ENCODE peak calls at places on chromosomes 1 and 21, in nine cellular contexts. One of them, this sample, is unnamed.

GRCh38 chr1:185565314-185565713 is 168.9 kb upstream of the HMCN1 start:
- DNase-seq in ascending aorta: no peak
- DNase-seq in activated effector memory CD4-positive, alpha-beta T cell treated with Interleukin-2 at 50 U/mL for 16 hours: no peak
- DNase-seq in NCI-H1417: peak
- DNase-seq in Kasumi-1: no peak
- DNase-seq in NCI-H446 treated with DMSO at 0.1 percent for 48 hours: no peak
- DNase-seq in stimulated activated CD8-positive, alpha-beta memory T cell treated with anti-CD3 and anti-CD28 coated beads, Interleukin-2, amount 100 ng/mL, for 48 hours: no peak
- DNase-seq in ELR: peak
- DNase-seq in Calu3: peak
- DNase-seq in this sample: no peak

GRCh38 chr21:33767236-33767635 is 124.9 kb downstream of the ITSN1 start:
- DNase-seq in ascending aorta: no peak
- DNase-seq in activated effector memory CD4-positive, alpha-beta T cell treated with Interleukin-2 at 50 U/mL for 16 hours: no peak
- DNase-seq in NCI-H1417: no peak
- DNase-seq in Kasumi-1: no peak
- DNase-seq in NCI-H446 treated with DMSO at 0.1 percent for 48 hours: no peak
- DNase-seq in stimulated activated CD8-positive, alpha-beta memory T cell treated with anti-CD3 and anti-CD28 coated beads, Interleukin-2, amount 100 ng/mL, for 48 hours: no peak
- DNase-seq in ELR: peak
- DNase-seq in Calu3: no peak
- DNase-seq in this sample: no peak

GRCh38 chr1:12604114-12604874 is 13.7 kb downstream of the DHRS3 start:
- DNase-seq in ascending aorta: no peak
- DNase-seq in activated effector memory CD4-positive, alpha-beta T cell treated with Interleukin-2 at 50 U/mL for 16 hours: peak
- DNase-seq in NCI-H1417: no peak
- DNase-seq in Kasumi-1: peak
- DNase-seq in NCI-H446 treated with DMSO at 0.1 percent for 48 hours: no peak
- DNase-seq in stimulated activated CD8-positive, alpha-beta memory T cell treated with anti-CD3 and anti-CD28 coated beads, Interleukin-2, amount 100 ng/mL, for 48 hours: peak
- DNase-seq in ELR: peak
- DNase-seq in Calu3: peak
- DNase-seq in this sample: peak

GRCh38 chr1:77671836-77672235 is 10.6 kb downstream of the ZZZ3 start:
- DNase-seq in ascending aorta: no peak
- DNase-seq in activated effector memory CD4-positive, alpha-beta T cell treated with Interleukin-2 at 50 U/mL for 16 hours: no peak
- DNase-seq in NCI-H1417: no peak
- DNase-seq in Kasumi-1: no peak
- DNase-seq in NCI-H446 treated with DMSO at 0.1 percent for 48 hours: no peak
- DNase-seq in stimulated activated CD8-positive, alpha-beta memory T cell treated with anti-CD3 and anti-CD28 coated beads, Interleukin-2, amount 100 ng/mL, for 48 hours: no peak
- DNase-seq in ELR: peak
- DNase-seq in Calu3: no peak
- DNase-seq in this sample: no peak

GRCh38 chr1:218364028-218364710 is 19.0 kb downstream of the TGFB2 start:
- DNase-seq in ascending aorta: no peak
- DNase-seq in activated effector memory CD4-positive, alpha-beta T cell treated with Interleukin-2 at 50 U/mL for 16 hours: no peak
- DNase-seq in NCI-H1417: no peak
- DNase-seq in Kasumi-1: no peak
- DNase-seq in NCI-H446 treated with DMSO at 0.1 percent for 48 hours: no peak
- DNase-seq in stimulated activated CD8-positive, alpha-beta memory T cell treated with anti-CD3 and anti-CD28 coated beads, Interleukin-2, amount 100 ng/mL, for 48 hours: no peak
- DNase-seq in ELR: no peak
- DNase-seq in Calu3: no peak
- DNase-seq in this sample: no peak

GRCh38 chr1:174894087-174894768 is 105.5 kb upstream of the CACYBP start:
- DNase-seq in ascending aorta: no peak
- DNase-seq in activated effector memory CD4-positive, alpha-beta T cell treated with Interleukin-2 at 50 U/mL for 16 hours: no peak
- DNase-seq in NCI-H1417: no peak
- DNase-seq in Kasumi-1: no peak
- DNase-seq in NCI-H446 treated with DMSO at 0.1 percent for 48 hours: no peak
- DNase-seq in stimulated activated CD8-positive, alpha-beta memory T cell treated with anti-CD3 and anti-CD28 coated beads, Interleukin-2, amount 100 ng/mL, for 48 hours: no peak
- DNase-seq in ELR: no peak
- DNase-seq in Calu3: no peak
- DNase-seq in this sample: no peak

GRCh38 chr1:214493126-214493796 is 58.1 kb downstream of the PTPN14 start:
- DNase-seq in ascending aorta: no peak
- DNase-seq in activated effector memory CD4-positive, alpha-beta T cell treated with Interleukin-2 at 50 U/mL for 16 hours: no peak
- DNase-seq in NCI-H1417: no peak
- DNase-seq in Kasumi-1: no peak
- DNase-seq in NCI-H446 treated with DMSO at 0.1 percent for 48 hours: no peak
- DNase-seq in stimulated activated CD8-positive, alpha-beta memory T cell treated with anti-CD3 and anti-CD28 coated beads, Interleukin-2, amount 100 ng/mL, for 48 hours: no peak
- DNase-seq in ELR: peak
- DNase-seq in Calu3: no peak
- DNase-seq in this sample: no peak

GRCh38 chr1:169081503-169082123 is 24.9 kb upstream of the ATP1B1 start:
- DNase-seq in ascending aorta: no peak
- DNase-seq in activated effector memory CD4-positive, alpha-beta T cell treated with Interleukin-2 at 50 U/mL for 16 hours: no peak
- DNase-seq in NCI-H1417: no peak
- DNase-seq in Kasumi-1: no peak
- DNase-seq in NCI-H446 treated with DMSO at 0.1 percent for 48 hours: no peak
- DNase-seq in stimulated activated CD8-positive, alpha-beta memory T cell treated with anti-CD3 and anti-CD28 coated beads, Interleukin-2, amount 100 ng/mL, for 48 hours: no peak
- DNase-seq in ELR: no peak
- DNase-seq in Calu3: no peak
- DNase-seq in this sample: no peak

GRCh38 chr1:48851638-48852037 is 74.9 kb upstream of the BEND5 start:
- DNase-seq in ascending aorta: no peak
- DNase-seq in activated effector memory CD4-positive, alpha-beta T cell treated with Interleukin-2 at 50 U/mL for 16 hours: no peak
- DNase-seq in NCI-H1417: no peak
- DNase-seq in Kasumi-1: no peak
- DNase-seq in NCI-H446 treated with DMSO at 0.1 percent for 48 hours: peak
- DNase-seq in stimulated activated CD8-positive, alpha-beta memory T cell treated with anti-CD3 and anti-CD28 coated beads, Interleukin-2, amount 100 ng/mL, for 48 hours: no peak
- DNase-seq in ELR: no peak
- DNase-seq in Calu3: no peak
- DNase-seq in this sample: no peak

GRCh38 chr1:111481387-111482221 is 7.8 kb downstream of the C1orf162 start:
- DNase-seq in ascending aorta: no peak
- DNase-seq in activated effector memory CD4-positive, alpha-beta T cell treated with Interleukin-2 at 50 U/mL for 16 hours: peak
- DNase-seq in NCI-H1417: peak
- DNase-seq in Kasumi-1: peak
- DNase-seq in NCI-H446 treated with DMSO at 0.1 percent for 48 hours: no peak
- DNase-seq in stimulated activated CD8-positive, alpha-beta memory T cell treated with anti-CD3 and anti-CD28 coated beads, Interleukin-2, amount 100 ng/mL, for 48 hours: peak
- DNase-seq in ELR: peak
- DNase-seq in Calu3: peak
- DNase-seq in this sample: peak

GRCh38 chr1:52026278-52026677 is 7.3 kb downstream of the KTI12 start:
- DNase-seq in ascending aorta: no peak
- DNase-seq in activated effector memory CD4-positive, alpha-beta T cell treated with Interleukin-2 at 50 U/mL for 16 hours: no peak
- DNase-seq in NCI-H1417: no peak
- DNase-seq in Kasumi-1: no peak
- DNase-seq in NCI-H446 treated with DMSO at 0.1 percent for 48 hours: no peak
- DNase-seq in stimulated activated CD8-positive, alpha-beta memory T cell treated with anti-CD3 and anti-CD28 coated beads, Interleukin-2, amount 100 ng/mL, for 48 hours: no peak
- DNase-seq in ELR: no peak
- DNase-seq in Calu3: no peak
- DNase-seq in this sample: no peak

GRCh38 chr1:187696092-187696491 is 867.3 kb downstream of the PLA2G4A start:
- DNase-seq in ascending aorta: no peak
- DNase-seq in activated effector memory CD4-positive, alpha-beta T cell treated with Interleukin-2 at 50 U/mL for 16 hours: no peak
- DNase-seq in NCI-H1417: no peak
- DNase-seq in Kasumi-1: no peak
- DNase-seq in NCI-H446 treated with DMSO at 0.1 percent for 48 hours: no peak
- DNase-seq in stimulated activated CD8-positive, alpha-beta memory T cell treated with anti-CD3 and anti-CD28 coated beads, Interleukin-2, amount 100 ng/mL, for 48 hours: no peak
- DNase-seq in ELR: no peak
- DNase-seq in Calu3: peak
- DNase-seq in this sample: peak

GRCh38 chr1:241485554-241485992 is 34.0 kb downstream of the FH start:
- DNase-seq in ascending aorta: no peak
- DNase-seq in activated effector memory CD4-positive, alpha-beta T cell treated with Interleukin-2 at 50 U/mL for 16 hours: no peak
- DNase-seq in NCI-H1417: peak
- DNase-seq in Kasumi-1: peak
- DNase-seq in NCI-H446 treated with DMSO at 0.1 percent for 48 hours: no peak
- DNase-seq in stimulated activated CD8-positive, alpha-beta memory T cell treated with anti-CD3 and anti-CD28 coated beads, Interleukin-2, amount 100 ng/mL, for 48 hours: no peak
- DNase-seq in ELR: peak
- DNase-seq in Calu3: peak
- DNase-seq in this sample: no peak

GRCh38 chr1:2353907-2354438 is 37.4 kb downstream of the MORN1 start:
- DNase-seq in ascending aorta: no peak
- DNase-seq in activated effector memory CD4-positive, alpha-beta T cell treated with Interleukin-2 at 50 U/mL for 16 hours: no peak
- DNase-seq in NCI-H1417: no peak
- DNase-seq in Kasumi-1: no peak
- DNase-seq in NCI-H446 treated with DMSO at 0.1 percent for 48 hours: no peak
- DNase-seq in stimulated activated CD8-positive, alpha-beta memory T cell treated with anti-CD3 and anti-CD28 coated beads, Interleukin-2, amount 100 ng/mL, for 48 hours: no peak
- DNase-seq in ELR: no peak
- DNase-seq in Calu3: no peak
- DNase-seq in this sample: no peak

GRCh38 chr1:33762099-33762830 is 101.6 kb upstream of the HMGB4 start:
- DNase-seq in ascending aorta: no peak
- DNase-seq in activated effector memory CD4-positive, alpha-beta T cell treated with Interleukin-2 at 50 U/mL for 16 hours: no peak
- DNase-seq in NCI-H1417: no peak
- DNase-seq in Kasumi-1: no peak
- DNase-seq in NCI-H446 treated with DMSO at 0.1 percent for 48 hours: no peak
- DNase-seq in stimulated activated CD8-positive, alpha-beta memory T cell treated with anti-CD3 and anti-CD28 coated beads, Interleukin-2, amount 100 ng/mL, for 48 hours: no peak
- DNase-seq in ELR: no peak
- DNase-seq in Calu3: no peak
- DNase-seq in this sample: no peak

GRCh38 chr1:93681549-93682412 is at the start of gene BCAR3:
- DNase-seq in ascending aorta: no peak
- DNase-seq in activated effector memory CD4-positive, alpha-beta T cell treated with Interleukin-2 at 50 U/mL for 16 hours: no peak
- DNase-seq in NCI-H1417: peak
- DNase-seq in Kasumi-1: peak
- DNase-seq in NCI-H446 treated with DMSO at 0.1 percent for 48 hours: peak
- DNase-seq in stimulated activated CD8-positive, alpha-beta memory T cell treated with anti-CD3 and anti-CD28 coated beads, Interleukin-2, amount 100 ng/mL, for 48 hours: no peak
- DNase-seq in ELR: peak
- DNase-seq in Calu3: peak
- DNase-seq in this sample: peak

GRCh38 chr1:119728007-119728406 is 16.3 kb downstream of the PHGDH start:
- DNase-seq in ascending aorta: no peak
- DNase-seq in activated effector memory CD4-positive, alpha-beta T cell treated with Interleukin-2 at 50 U/mL for 16 hours: no peak
- DNase-seq in NCI-H1417: no peak
- DNase-seq in Kasumi-1: no peak
- DNase-seq in NCI-H446 treated with DMSO at 0.1 percent for 48 hours: no peak
- DNase-seq in stimulated activated CD8-positive, alpha-beta memory T cell treated with anti-CD3 and anti-CD28 coated beads, Interleukin-2, amount 100 ng/mL, for 48 hours: no peak
- DNase-seq in ELR: no peak
- DNase-seq in Calu3: no peak
- DNase-seq in this sample: no peak

GRCh38 chr1:41935226-41935625 is 16.5 kb upstream of the HIVEP3 start:
- DNase-seq in ascending aorta: no peak
- DNase-seq in activated effector memory CD4-positive, alpha-beta T cell treated with Interleukin-2 at 50 U/mL for 16 hours: no peak
- DNase-seq in NCI-H1417: no peak
- DNase-seq in Kasumi-1: no peak
- DNase-seq in NCI-H446 treated with DMSO at 0.1 percent for 48 hours: no peak
- DNase-seq in stimulated activated CD8-positive, alpha-beta memory T cell treated with anti-CD3 and anti-CD28 coated beads, Interleukin-2, amount 100 ng/mL, for 48 hours: no peak
- DNase-seq in ELR: peak
- DNase-seq in Calu3: no peak
- DNase-seq in this sample: no peak

This sample was measured in BE2C.